ENCODE peak calls at places on chromosomes 6 and 20, in eight cellular contexts. J is endodermal cell, I is endothelial cell of umbilical vein, G is body of pancreas, R is pancreas, D is A673, K is IMR-90, X is spleen. Z is an unnamed sample.

GRCh38 chr6:7639427-7639826 is 49.4 kb downstream of the SNRNP48 start:
- DNase-seq in J (no peak), I (no peak), G (no peak), R (no peak), D (no peak), K (no peak), X (no peak), Z (no peak)

GRCh38 chr6:119078449-119079287 is at the start of gene FAM184A:
- DNase-seq in J (peak; percentile 88), I (peak; percentile 67), G (peak; percentile 74), R (peak; percentile 64), D (peak; percentile 70), K (peak; percentile 48), X (peak; percentile 87), Z (peak; percentile 86)

GRCh38 chr20:36153754-36154695 is 515 bp upstream of the EPB41L1 start:
- DNase-seq in J (peak; percentile 94), I (peak; percentile 56), G (peak; percentile 91), R (peak; percentile 89), D (peak; percentile 77), K (peak; percentile 59), X (peak; percentile 87), Z (no peak)

GRCh38 chr20:20463933-20464374 is 96.0 kb downstream of the INSM1 start:
- DNase-seq in J (peak; percentile 80), I (no peak), G (no peak), R (no peak), D (peak; percentile 90), K (no peak), X (no peak), Z (no peak)

GRCh38 chr6:118061666-118062065 is 154.6 kb downstream of the SLC35F1 start:
- DNase-seq in J (no peak), I (no peak), G (no peak), R (no peak), D (no peak), K (no peak), X (no peak), Z (no peak)

GRCh38 chr6:81601918-81602317 is 150.6 kb downstream of the TENT5A start:
- DNase-seq in J (no peak), I (no peak), G (no peak), R (no peak), D (no peak), K (no peak), X (no peak), Z (no peak)

GRCh38 chr6:157328108-157328692 is 4.9 kb upstream of the TMEM242 start:
- DNase-seq in J (no peak), I (no peak), G (no peak), R (no peak), D (peak; percentile 79), K (peak; percentile 25), X (no peak), Z (no peak)

GRCh38 chr6:72850469-72850868 is 228.6 kb downstream of the KCNQ5 start:
- DNase-seq in J (no peak), I (no peak), G (no peak), R (no peak), D (no peak), K (no peak), X (no peak), Z (no peak)

GRCh38 chr6:149484733-149485700 is at the start of gene ZC3H12D:
- DNase-seq in J (peak; percentile 75), I (no peak), G (peak; percentile 20), R (no peak), D (peak; percentile 56), K (peak; percentile 33), X (peak; percentile 91), Z (peak; percentile 83)

GRCh38 chr6:8219352-8219943 is 117.1 kb upstream of the EEF1E1 start:
- DNase-seq in J (peak; percentile 70), I (peak; percentile 62), G (peak; percentile 30), R (peak; percentile 4), D (peak; percentile 73), K (peak; percentile 63), X (no peak), Z (no peak)

GRCh38 chr6:159042003-159042823 is 2.6 kb downstream of the TAGAP start:
- DNase-seq in J (peak; percentile 94), I (peak; percentile 73), G (peak; percentile 79), R (peak; percentile 78), D (peak; percentile 59), K (peak; percentile 47), X (peak; percentile 88), Z (peak; percentile 80)

GRCh38 chr6:64815718-64816117 is 891.3 kb downstream of the EYS start:
- DNase-seq in J (no peak), I (no peak), G (no peak), R (no peak), D (no peak), K (no peak), X (no peak), Z (no peak)

GRCh38 chr6:85192186-85192585 is 257.7 kb upstream of the NT5E start:
- DNase-seq in J (no peak), I (peak; percentile 55), G (no peak), R (no peak), D (no peak), K (peak; percentile 31), X (no peak), Z (no peak)

GRCh38 chr6:161830866-161831600 is 557.2 kb upstream of the AGPAT4 start:
- DNase-seq in J (peak; percentile 23), I (no peak), G (no peak), R (no peak), D (no peak), K (no peak), X (no peak), Z (no peak)

GRCh38 chr6:161833099-161833860 is 559.4 kb upstream of the AGPAT4 start:
- DNase-seq in J (peak; percentile 42), I (no peak), G (no peak), R (no peak), D (no peak), K (no peak), X (no peak), Z (no peak)

GRCh38 chr6:161832622-161833021 is 558.8 kb upstream of the AGPAT4 start:
- DNase-seq in J (peak; percentile 50), I (no peak), G (no peak), R (no peak), D (no peak), K (no peak), X (no peak), Z (no peak)

GRCh38 chr6:161829186-161829794 is 555.4 kb upstream of the AGPAT4 start:
- DNase-seq in J (peak; percentile 77), I (no peak), G (no peak), R (no peak), D (no peak), K (no peak), X (no peak), Z (no peak)

GRCh38 chr6:161828355-161828754 is 554.5 kb upstream of the AGPAT4 start:
- DNase-seq in J (peak; percentile 47), I (no peak), G (no peak), R (no peak), D (no peak), K (no peak), X (no peak), Z (no peak)
- TF ChIP-seq CTCF in J (no peak), I (no peak), G (no peak), R (no peak), D (no peak), K (no peak), X (no peak), Z (no peak)

DNA sequence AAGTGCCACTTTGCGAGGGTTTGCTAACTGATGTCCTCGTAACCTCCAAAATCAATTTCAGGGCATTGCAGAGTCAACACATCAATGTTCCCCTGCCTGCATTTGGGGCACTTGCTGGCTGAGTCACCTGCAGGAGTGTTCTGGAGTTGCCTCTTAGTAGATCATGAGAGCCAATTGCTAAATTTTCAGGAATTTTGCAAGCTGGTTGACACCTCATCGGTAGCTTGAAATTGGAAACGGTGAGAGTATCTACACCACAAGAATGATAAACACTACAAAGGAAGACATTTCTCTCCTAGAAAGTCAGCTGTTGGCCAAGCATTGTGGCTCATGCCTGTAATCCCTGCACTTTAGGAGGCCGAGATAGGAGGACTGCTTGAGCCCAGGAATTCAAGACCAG is 10.8 kb upstream of the BFSP1 start:
- DNase-seq in J (peak; percentile 58), I (no peak), G (no peak), R (no peak), D (no peak), K (peak; percentile 87), X (no peak), Z (no peak)
- H3K4me1 ChIP-seq in J (no peaks in the 10 kb centered on the region), I (no peaks in the 10 kb centered on the region), G (peaks cover 25% of the 10 kb centered on the region), R (no peaks in the 10 kb centered on the region), D (peaks cover 9% of the 10 kb centered on the region), K (peaks cover 8% of the 10 kb centered on the region), X (peaks cover 2% of the 10 kb centered on the region), Z (peaks cover 13% of the 10 kb centered on the region)

GRCh38 chr20:38789503-38790209 is 15.8 kb upstream of the PPP1R16B start:
- DNase-seq in J (no peak), I (no peak), G (no peak), R (no peak), D (no peak), K (peak; percentile 47), X (no peak), Z (no peak)

GRCh38 chr20:38791940-38792339 is 13.6 kb upstream of the PPP1R16B start:
- DNase-seq in J (no peak), I (no peak), G (no peak), R (no peak), D (no peak), K (no peak), X (no peak), Z (no peak)

GRCh38 chr20:38787870-38788269 is 17.6 kb upstream of the PPP1R16B start:
- DNase-seq in J (no peak), I (no peak), G (no peak), R (no peak), D (no peak), K (no peak), X (no peak), Z (no peak)

GRCh38 chr20:38791291-38791690 is 14.2 kb upstream of the PPP1R16B start:
- DNase-seq in J (no peak), I (no peak), G (no peak), R (no peak), D (no peak), K (no peak), X (no peak), Z (no peak)

DNA sequence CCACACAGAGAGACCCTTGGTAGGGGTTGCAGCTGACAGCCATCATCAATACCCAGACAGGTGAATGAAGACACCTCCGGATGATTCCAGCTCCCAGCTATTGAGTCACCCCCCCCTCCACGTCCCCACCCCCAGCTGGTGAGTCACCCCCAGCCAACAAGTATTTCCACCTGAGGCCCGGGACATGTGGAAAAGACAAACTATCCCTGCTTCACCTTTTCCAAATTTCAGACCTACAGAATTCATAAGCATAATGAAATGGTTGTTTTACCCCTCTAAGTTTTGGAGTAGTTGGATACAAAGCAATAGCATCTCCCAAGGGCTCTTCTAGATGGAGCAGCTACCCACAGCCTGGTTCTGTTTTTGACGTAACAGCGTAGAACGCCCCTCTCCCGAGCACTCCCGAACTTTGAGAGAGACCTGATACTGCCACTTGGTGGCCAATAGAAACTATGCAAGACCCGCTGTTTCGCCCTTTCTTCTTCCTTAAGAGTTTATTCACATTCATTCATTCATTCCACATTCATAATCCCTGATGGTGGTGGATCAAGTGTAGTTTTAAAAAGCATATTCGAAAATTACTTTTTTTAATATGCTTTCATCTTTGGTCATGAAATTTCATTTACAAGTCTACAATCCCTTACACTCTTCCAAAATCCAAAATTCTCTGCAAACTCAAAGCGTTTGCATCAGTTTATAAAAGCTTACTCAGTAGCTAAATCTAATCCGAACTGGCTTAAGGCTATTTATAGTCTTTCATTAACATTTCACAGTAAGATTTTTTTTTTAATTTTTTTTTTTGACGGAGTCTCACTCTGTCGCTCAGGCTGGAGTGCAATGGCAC is 15.1 kb upstream of the PPP1R16B start:
- DNase-seq in J (peak; percentile 82), I (peak; percentile 66), G (no peak), R (no peak), D (peak; percentile 58), K (peak; percentile 38), X (no peak), Z (peak; percentile 73)
- TF ChIP-seq CTCF in J (peak; percentile 82), I (peak; percentile 59), G (peak; percentile 45), R (peak; percentile 29), D (peak; percentile 59), K (peak; percentile 52), X (no peak), Z (peak; percentile 96)

GRCh38 chr6:151032034-151032433 is 166.5 kb downstream of the MTHFD1L start:
- DNase-seq in J (no peak), I (no peak), G (no peak), R (no peak), D (no peak), K (no peak), X (peak; percentile 22), Z (no peak)
- H3K4me1 ChIP-seq in J (no peaks in the 10 kb centered on the region), I (peaks cover 15% of the 10 kb centered on the region), G (peaks cover 44% of the 10 kb centered on the region), R (peaks cover 24% of the 10 kb centered on the region), D (no peaks in the 10 kb centered on the region), K (peaks cover 6% of the 10 kb centered on the region), X (peaks cover 8% of the 10 kb centered on the region), Z (no peaks in the 10 kb centered on the region)